ENCODE peak calls at places on chromosomes 7 and 10, in nine cellular contexts. D is ovary, L is tibial nerve, M is esophagus squamous epithelium, Z is thoracic aorta, B is BE2C, T is suprapubic skin, X is cardiac muscle cell, E is spleen. U is an unnamed sample. For H3K27me3 and H3K4me1, the result is how much of the 10 kb centered on the place peaks cover.

GRCh38 chr10:8133146-8133545 is 78.7 kb downstream of the GATA3 start:
- DNase-seq in Z (no peak), X (no peak), B (no peak), L (no peak), D (no peak), T (no peak), M (no peak), E (no peak), U (no peak)

GRCh38 chr7:147894271-147894670 is 696.3 kb upstream of the C7orf33 start:
- DNase-seq in E (no peak), L (no peak), X (no peak), D (no peak), Z (no peak), M (no peak), T (no peak), B (no peak), U (no peak)

GRCh38 chr10:96910488-96911395 is 78.6 kb downstream of the LCOR start:
- DNase-seq in X (peak), E (no peak), D (no peak), M (no peak), T (no peak), B (peak), Z (no peak), L (no peak), U (no peak)

GRCh38 chr10:109475704-109476103 is 447.6 kb downstream of the XPNPEP1 start:
- DNase-seq in D (no peak), B (no peak), L (no peak), T (no peak), X (no peak), M (no peak), Z (no peak), E (no peak), U (no peak)

GRCh38 chr10:29969255-29970011 is 90.0 kb downstream of the JCAD start:
- DNase-seq in B (peak), E (no peak), M (no peak), X (no peak), Z (no peak), L (no peak), T (no peak), D (no peak), U (peak)

GRCh38 chr10:99869581-99869980 is 87.1 kb downstream of the ABCC2 start:
- DNase-seq in M (no peak), X (no peak), T (no peak), D (no peak), E (no peak), L (no peak), B (no peak), Z (no peak), U (no peak)

GRCh38 chr10:12729885-12730284 is 271.6 kb downstream of the CCDC3 start:
- DNase-seq in E (no peak), B (peak), X (peak), M (no peak), T (no peak), D (no peak), L (no peak), Z (no peak), U (no peak)

GRCh38 chr10:29585488-29585976 is 49.2 kb downstream of the SVIL start:
- DNase-seq in D (no peak), M (no peak), L (no peak), X (no peak), E (no peak), T (no peak), B (peak), Z (no peak), U (peak)

GRCh38 chr10:34814228-34815173 is 595 bp downstream of the PARD3 start:
- DNase-seq in M (no peak), T (no peak), E (peak), D (peak), X (peak), L (no peak), Z (no peak), B (peak), U (peak)

GRCh38 chr7:154204046-154204445 is 151.8 kb downstream of the DPP6 start:
- DNase-seq in D (no peak), E (no peak), L (no peak), Z (no peak), X (no peak), B (no peak), M (no peak), T (no peak), U (no peak)

GRCh38 chr10:76946268-76946667 is 691.3 kb downstream of the KCNMA1 start:
- DNase-seq in L (no peak), X (no peak), Z (peak), B (no peak), E (no peak), M (no peak), T (no peak), D (no peak), U (no peak)

GRCh38 chr7:151416135-151416740 is 6.4 kb upstream of the WDR86 start:
- DNase-seq in D (no peak), B (no peak), E (peak), L (no peak), M (no peak), T (peak), X (no peak), Z (no peak), U (no peak)

DNA sequence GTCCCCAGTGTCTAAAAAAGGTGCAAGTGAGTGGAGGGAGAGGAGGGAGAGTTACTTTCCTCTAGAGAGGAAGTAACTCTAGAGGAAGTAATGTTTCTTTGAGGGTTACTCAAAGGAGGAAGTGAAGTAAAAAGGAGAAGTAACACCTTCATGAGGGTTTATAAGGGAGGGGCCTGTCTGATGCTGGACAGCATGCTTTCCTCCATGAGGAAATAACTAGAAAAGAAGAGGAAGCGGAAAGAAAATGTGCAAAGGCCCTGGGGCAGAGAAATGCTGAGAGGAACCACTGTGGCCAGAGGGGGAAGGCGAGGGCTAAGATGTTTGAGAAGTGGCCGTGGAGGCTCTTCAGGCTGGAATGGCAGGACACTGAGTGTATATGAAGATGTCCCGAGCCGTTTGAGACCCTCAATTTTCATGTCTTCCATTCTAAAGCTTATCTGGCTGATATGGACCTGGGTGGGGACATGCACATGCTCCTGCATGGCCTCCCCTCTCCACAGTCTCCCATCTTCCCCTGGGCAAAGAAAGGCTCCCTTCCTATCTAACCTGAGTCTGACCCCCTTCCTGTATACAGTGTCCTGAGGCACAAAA is 3.4 kb upstream of the SLC18A2 start:
- DNase-seq in L (no peak), X (no peak), M (no peak), D (no peak), T (no peak), B (no peak), E (no peak), Z (no peak), U (no peak)
- H3K27me3 ChIP-seq in L (under half), X (under half), M (half or more), D (under half), T (under half), B (under half), E (under half), Z (under half), U (under half)

GRCh38 chr10:102284531-102284930 is 39.2 kb downstream of the GBF1 start:
- DNase-seq in M (no peak), T (no peak), E (no peak), X (no peak), L (no peak), D (no peak), B (no peak), Z (no peak), U (no peak)

GRCh38 chr10:102283890-102284289 is 38.6 kb downstream of the GBF1 start:
- DNase-seq in B (no peak), M (no peak), E (no peak), D (no peak), L (no peak), X (no peak), Z (no peak), T (no peak), U (no peak)

GRCh38 chr10:102285134-102285533 is 39.8 kb downstream of the GBF1 start:
- DNase-seq in E (no peak), M (no peak), L (no peak), X (no peak), D (no peak), T (no peak), B (no peak), Z (no peak), U (no peak)

GRCh38 chr10:102281103-102281502 is 35.8 kb downstream of the GBF1 start:
- DNase-seq in L (no peak), B (no peak), D (no peak), X (no peak), E (no peak), M (no peak), Z (no peak), T (no peak), U (no peak)

DNA sequence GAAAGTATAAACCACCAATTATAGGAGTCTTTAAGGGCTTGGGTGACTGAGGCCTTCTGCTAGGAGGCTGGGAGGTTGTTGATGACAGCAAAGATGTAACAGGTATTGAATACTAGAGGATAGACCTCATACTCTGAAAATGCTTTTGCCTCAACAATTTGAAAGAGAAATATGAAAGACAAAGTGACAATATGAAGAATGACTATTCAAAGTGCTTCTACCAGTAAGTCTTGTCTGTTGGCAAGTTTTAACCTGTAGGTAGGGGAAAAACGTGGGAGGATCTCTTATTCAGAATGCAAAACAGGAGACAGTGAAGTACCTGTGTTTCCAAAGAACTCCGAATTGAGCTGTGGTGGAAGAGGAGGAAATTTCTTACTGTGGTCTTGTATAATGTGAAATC is 38.2 kb downstream of the GBF1 start:
- DNase-seq in D (no peak), X (no peak), L (no peak), M (no peak), E (no peak), Z (no peak), B (no peak), T (no peak), U (no peak)
- TF ChIP-seq CTCF in D (no peak), X (no peak), L (no peak), M (no peak), E (no peak), Z (no peak), B (no peak), T (no peak), U (no peak)

DNA sequence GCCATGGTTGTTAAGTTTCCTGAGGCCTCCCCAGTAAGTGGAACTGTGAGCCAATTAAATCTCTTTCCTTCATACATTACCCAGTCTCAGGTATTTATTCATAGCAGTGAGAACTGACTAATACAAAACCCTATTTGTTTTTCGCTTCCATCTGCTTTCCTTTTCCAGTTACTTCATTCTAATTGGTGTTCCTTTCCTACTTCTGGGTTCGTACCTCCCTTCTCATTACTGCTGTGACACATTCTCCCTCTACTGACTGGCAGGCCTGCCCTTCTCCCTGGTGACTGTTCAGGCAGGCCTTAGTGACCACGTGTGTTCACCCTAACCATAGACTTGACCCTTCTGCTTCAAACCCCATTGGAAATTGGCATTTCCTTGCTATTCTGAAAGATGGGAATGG is 37.7 kb downstream of the MTURN start:
- DNase-seq in B (no peak), T (no peak), M (no peak), D (no peak), Z (no peak), E (no peak), X (no peak), L (no peak), U (no peak)
- H3K4me1 ChIP-seq in B (under half), T (half or more), M (under half), D (under half), Z (half or more), E (under half), X (under half), L (half or more), U (half or more)

DNA sequence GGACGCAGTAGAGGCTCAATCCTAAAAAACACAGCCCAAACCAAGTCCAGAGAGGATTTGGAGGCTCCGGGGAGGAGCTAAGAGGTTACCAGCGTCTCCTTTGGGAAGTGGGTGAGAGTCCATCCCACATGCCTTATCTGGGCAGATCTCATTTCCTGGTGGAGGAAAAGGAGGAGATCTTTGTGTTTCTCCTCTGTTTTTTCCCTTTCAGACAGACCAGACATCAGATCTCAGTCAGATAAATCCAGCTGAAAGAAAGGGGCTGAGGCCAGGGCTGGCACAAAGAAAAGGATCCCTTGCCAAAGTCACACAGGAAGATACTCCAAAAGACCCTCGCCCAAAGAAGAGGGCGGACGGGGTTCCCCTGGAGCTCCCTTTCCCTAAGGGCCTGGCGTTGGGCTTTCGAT is 58.3 kb upstream of the COMTD1 start:
- DNase-seq in X (no peak), M (no peak), B (no peak), Z (no peak), E (no peak), D (no peak), T (peak), L (no peak), U (no peak)
- H3K27me3 ChIP-seq in X (under half), M (under half), B (under half), Z (under half), E (under half), D (under half), T (under half), L (under half), U (under half)

DNA sequence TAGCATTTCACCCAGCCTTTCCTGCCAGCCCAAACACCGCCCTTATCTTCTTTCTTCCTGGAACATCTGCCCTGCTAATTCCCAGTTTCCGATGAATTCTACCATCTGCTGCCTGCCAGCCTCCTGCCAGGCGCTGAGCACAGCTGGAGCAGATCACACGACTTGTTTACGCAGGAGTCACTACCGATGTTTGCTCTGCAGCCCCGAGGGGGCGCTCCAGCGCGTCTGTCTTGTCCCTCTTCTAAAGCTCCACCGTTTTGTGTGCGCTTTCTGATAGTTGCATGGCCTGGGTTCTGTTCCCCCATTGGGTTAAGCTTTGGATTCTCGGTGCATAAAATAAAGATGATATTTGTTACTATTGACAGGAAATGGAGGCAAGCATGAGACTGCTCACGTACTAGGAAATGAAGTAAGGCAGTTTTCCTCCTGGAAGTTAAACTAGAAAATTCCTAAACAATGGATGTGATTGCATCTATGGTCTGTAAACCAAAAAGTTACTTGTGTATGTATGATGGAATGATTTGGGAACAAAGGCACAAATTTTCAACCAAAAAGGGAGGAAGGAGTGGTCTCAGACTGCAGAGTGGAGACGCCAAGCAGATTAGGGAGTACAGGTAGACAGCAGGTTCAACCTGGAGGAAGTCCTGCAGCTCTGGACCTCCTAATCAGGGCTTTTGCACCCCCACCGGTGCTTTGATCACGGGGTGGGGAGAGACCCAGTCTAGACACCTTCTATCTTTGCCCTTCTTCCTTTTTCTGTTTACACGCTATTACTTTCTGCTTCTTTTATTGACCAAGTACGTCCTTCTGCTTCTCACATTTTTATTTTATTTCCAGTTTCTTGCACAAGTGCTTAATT is 2.2 kb upstream of the RBM17 start:
- DNase-seq in L (peak), E (peak), Z (peak), D (peak), B (peak), M (peak), T (peak), X (peak), U (peak)
- TF ChIP-seq CTCF in L (peak), E (peak), Z (peak), D (peak), B (peak), M (peak), T (peak), X (peak), U (peak)

GRCh38 chr10:104324931-104325330 is 13.3 kb downstream of the ITPRIP start:
- DNase-seq in B (no peak), L (peak), Z (no peak), E (peak), T (no peak), D (no peak), M (no peak), X (no peak), U (no peak)
- H3K4me1 ChIP-seq in B (under half), L (half or more), Z (half or more), E (half or more), T (half or more), D (under half), M (half or more), X (under half), U (half or more)

GRCh38 chr10:51073035-51073434 is 1.3 kb upstream of the PRKG1 start:
- DNase-seq in Z (no peak), M (no peak), E (no peak), B (no peak), T (no peak), X (no peak), D (no peak), L (no peak), U (no peak)
- H3K27me3 ChIP-seq in Z (under half), M (under half), E (half or more), B (under half), T (under half), X (under half), D (under half), L (under half), U (under half)

DNA sequence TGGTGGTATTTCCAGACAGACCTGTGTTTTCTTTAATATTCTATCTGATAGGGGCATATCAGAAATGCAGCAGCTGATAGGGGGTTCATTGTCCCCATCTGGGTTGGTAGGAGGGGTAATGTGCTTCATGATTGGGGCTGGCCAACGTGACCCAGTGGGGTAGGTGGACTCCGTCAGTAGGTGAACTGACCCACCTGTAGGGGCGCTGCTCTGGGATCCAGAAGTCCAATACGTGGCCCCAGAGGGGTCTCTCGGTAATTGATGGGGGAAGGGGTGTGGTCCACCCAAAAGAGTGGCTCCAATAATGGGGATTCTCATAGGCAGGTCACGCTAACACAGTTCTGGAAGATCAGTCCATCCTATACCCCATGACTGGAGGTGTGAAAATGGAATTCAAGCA is 112.0 kb downstream of the PRLHR start:
- DNase-seq in M (no peak), L (no peak), B (no peak), T (no peak), D (no peak), Z (no peak), E (no peak), X (no peak), U (no peak)
- TF ChIP-seq CTCF in M (no peak), L (no peak), B (peak), T (no peak), D (no peak), Z (no peak), E (no peak), X (no peak), U (no peak)

GRCh38 chr7:131057015-131057518 is 270.6 kb upstream of the MKLN1 start:
- DNase-seq in B (no peak), M (no peak), L (no peak), Z (no peak), T (no peak), E (no peak), D (no peak), X (no peak), U (no peak)

GRCh38 chr7:131047651-131048304 is 279.9 kb upstream of the MKLN1 start:
- DNase-seq in L (no peak), M (no peak), X (no peak), T (no peak), Z (no peak), B (no peak), E (no peak), D (no peak), U (no peak)

GRCh38 chr7:131052285-131052942 is 275.3 kb upstream of the MKLN1 start:
- DNase-seq in Z (no peak), T (no peak), D (no peak), E (no peak), X (no peak), L (no peak), B (no peak), M (no peak), U (no peak)

GRCh38 chr7:131056007-131056406 is 271.7 kb upstream of the MKLN1 start:
- DNase-seq in T (no peak), Z (no peak), E (no peak), X (no peak), L (no peak), D (no peak), B (no peak), M (no peak), U (no peak)

DNA sequence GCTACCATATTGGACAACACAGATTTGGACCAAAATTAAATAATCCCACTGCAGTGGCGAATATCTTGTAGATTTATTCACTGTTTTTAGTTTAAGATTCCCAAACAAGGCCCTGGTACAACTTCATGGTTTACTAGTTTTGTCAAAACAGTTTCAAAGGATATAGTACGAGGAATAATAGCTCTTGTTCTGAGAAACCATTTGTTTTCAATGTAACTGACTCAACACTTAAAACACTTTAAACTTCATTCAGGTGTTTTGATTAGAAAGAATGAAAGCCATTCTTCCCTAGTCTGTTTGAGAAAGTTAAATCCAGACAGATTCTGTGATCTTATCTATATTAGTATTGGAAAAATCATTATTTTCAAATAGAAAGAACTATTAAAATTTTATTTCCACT is 276.4 kb upstream of the MKLN1 start:
- DNase-seq in X (no peak), B (no peak), Z (no peak), L (no peak), E (no peak), M (no peak), D (no peak), T (no peak), U (no peak)
- H3K4me1 ChIP-seq in X (under half), B (under half), Z (half or more), L (half or more), E (half or more), M (under half), D (under half), T (under half), U (half or more)

U was measured in psoas muscle.